ENCODE peak calls at places on chromosomes 2 and 18, in seven cellular contexts. J is aorta; G is astrocyte; W is testis; X is tibial artery; K is naive thymus-derived CD4-positive, alpha-beta T cell; V is tibial nerve. D is an unnamed sample.

GRCh38 chr2:38439807-38440300 is 62.8 kb upstream of the ATL2 start:
- DNase-seq in G (no peak), K (no peak), X (no peak), W (no peak), J (no peak), V (no peak), D (no peak)

GRCh38 chr2:217193431-217194075 is 333.7 kb upstream of the TNP1 start:
- DNase-seq in W (no peak), X (no peak), J (no peak), V (no peak), G (no peak), K (no peak), D (no peak)

GRCh38 chr2:121613774-121614173 is 35.5 kb downstream of the CLASP1 start:
- DNase-seq in K (no peak), J (no peak), G (no peak), V (no peak), X (no peak), W (no peak), D (no peak)

GRCh38 chr2:233832869-233833812 is 21.2 kb downstream of the HJURP start:
- DNase-seq in G (peak; percentile 59), W (peak; percentile 25), X (peak; percentile 56), V (no peak), J (peak; percentile 41), K (no peak), D (peak; percentile 91)

GRCh38 chr2:159086332-159086731 is 117.9 kb downstream of the TANC1 start:
- DNase-seq in J (no peak), G (no peak), V (no peak), K (no peak), W (no peak), X (no peak), D (no peak)

GRCh38 chr2:95276244-95276887 is 2.1 kb downstream of the PROM2 start:
- DNase-seq in G (no peak), X (peak; percentile 62), W (no peak), K (no peak), V (no peak), J (no peak), D (no peak)

GRCh38 chr18:46402396-46402795 is 254.6 kb downstream of the LOXHD1 start:
- DNase-seq in J (no peak), X (no peak), G (peak; percentile 55), K (no peak), W (no peak), V (no peak), D (no peak)

GRCh38 chr2:103437161-103437560 is 675.3 kb downstream of the TMEM182 start:
- DNase-seq in K (no peak), W (no peak), V (no peak), J (no peak), G (no peak), X (no peak), D (no peak)

GRCh38 chr2:238868616-238869292 is 20.9 kb downstream of the TWIST2 start:
- DNase-seq in W (peak; percentile 79), V (peak; percentile 85), K (no peak), G (peak; percentile 50), X (peak; percentile 82), J (no peak), D (peak; percentile 51)

GRCh38 chr2:116949249-116949648 is 865.2 kb upstream of the DDX18 start:
- DNase-seq in K (no peak), G (no peak), X (no peak), J (no peak), V (no peak), W (no peak), D (no peak)

GRCh38 chr18:49473721-49474120 is 13.3 kb upstream of the DYM start:
- DNase-seq in W (peak; percentile 37), G (no peak), K (no peak), X (no peak), V (no peak), J (no peak), D (no peak)
- H3K4me1 ChIP-seq in W (peaks cover 5% of the 10 kb centered on the region), G (peaks cover 11% of the 10 kb centered on the region), K (no peaks in the 10 kb centered on the region), X (no peaks in the 10 kb centered on the region), V (no peaks in the 10 kb centered on the region), J (no peaks in the 10 kb centered on the region), D (no peaks in the 10 kb centered on the region)

GRCh38 chr2:231865222-231865621 is 61.0 kb downstream of the NPPC start:
- DNase-seq in J (no peak), G (no peak), K (no peak), X (no peak), V (no peak), W (no peak), D (no peak)

GRCh38 chr2:231866450-231866849 is 59.7 kb downstream of the NPPC start:
- DNase-seq in W (no peak), J (no peak), X (no peak), G (no peak), V (no peak), K (no peak), D (no peak)

GRCh38 chr2:231869704-231870103 is 56.5 kb downstream of the NPPC start:
- DNase-seq in G (no peak), J (no peak), X (no peak), K (no peak), W (no peak), V (no peak), D (no peak)
- H3K4me3 ChIP-seq in G (no peak overlapping the region), J (no peak overlapping the region), X (no peak overlapping the region), K (no peak overlapping the region), W (no peak overlapping the region), V (no peak overlapping the region), D (no peak overlapping the region)

GRCh38 chr18:58286793-58287625 is 243.0 kb downstream of the NEDD4L start:
- DNase-seq in V (no peak), K (no peak), X (no peak), J (no peak), G (no peak), W (no peak), D (no peak)

GRCh38 chr18:58285731-58286130 is 241.7 kb downstream of the NEDD4L start:
- DNase-seq in K (no peak), W (no peak), G (no peak), X (no peak), J (no peak), V (no peak), D (no peak)

GRCh38 chr18:58288922-58289797 is 245.1 kb downstream of the NEDD4L start:
- DNase-seq in W (no peak), G (peak; percentile 74), X (no peak), J (no peak), K (no peak), V (no peak), D (peak; percentile 66)

GRCh38 chr18:58290059-58290747 is 246.2 kb downstream of the NEDD4L start:
- DNase-seq in K (no peak), G (peak; percentile 73), X (no peak), V (no peak), J (no peak), W (no peak), D (no peak)

DNA sequence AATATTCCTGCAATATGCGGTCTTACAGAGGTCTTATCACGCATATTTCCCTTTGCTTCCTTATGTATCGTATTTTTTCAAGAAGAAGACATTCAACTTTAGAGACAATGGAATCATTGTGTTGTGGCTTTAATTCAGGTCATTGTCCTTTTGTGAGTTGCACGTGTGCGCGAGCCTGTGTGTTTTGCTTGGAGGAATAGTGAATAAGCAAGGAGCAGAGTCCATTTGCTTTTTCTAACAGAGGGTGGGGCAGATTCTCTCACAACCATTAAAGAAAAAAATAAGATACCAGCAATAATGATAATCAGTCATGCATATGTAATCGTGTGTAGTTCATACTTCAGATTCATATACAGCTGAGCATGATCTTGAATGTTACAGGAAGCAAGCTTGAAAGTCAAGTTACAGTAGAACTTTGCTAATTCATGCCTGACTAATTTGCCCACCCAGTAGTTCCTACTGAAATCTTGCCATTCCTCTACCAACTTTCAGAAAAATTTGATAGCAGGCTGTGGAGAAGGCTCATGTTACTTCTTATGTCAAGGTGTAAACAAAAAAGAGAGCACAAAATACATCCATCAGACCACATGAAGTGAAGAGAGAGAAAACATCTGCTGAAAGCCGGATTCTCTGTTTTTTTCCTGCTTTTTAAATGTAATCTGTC is 243.7 kb downstream of the NEDD4L start:
- DNase-seq in K (no peak), V (no peak), G (no peak), X (no peak), J (no peak), W (peak; percentile 70), D (no peak)
- H3K4me1 ChIP-seq in K (no peaks in the 10 kb centered on the region), V (peaks cover 5% of the 10 kb centered on the region), G (peaks cover 37% of the 10 kb centered on the region), X (peaks cover 12% of the 10 kb centered on the region), J (no peaks in the 10 kb centered on the region), W (peaks cover 12% of the 10 kb centered on the region), D (no peaks in the 10 kb centered on the region)

DNA sequence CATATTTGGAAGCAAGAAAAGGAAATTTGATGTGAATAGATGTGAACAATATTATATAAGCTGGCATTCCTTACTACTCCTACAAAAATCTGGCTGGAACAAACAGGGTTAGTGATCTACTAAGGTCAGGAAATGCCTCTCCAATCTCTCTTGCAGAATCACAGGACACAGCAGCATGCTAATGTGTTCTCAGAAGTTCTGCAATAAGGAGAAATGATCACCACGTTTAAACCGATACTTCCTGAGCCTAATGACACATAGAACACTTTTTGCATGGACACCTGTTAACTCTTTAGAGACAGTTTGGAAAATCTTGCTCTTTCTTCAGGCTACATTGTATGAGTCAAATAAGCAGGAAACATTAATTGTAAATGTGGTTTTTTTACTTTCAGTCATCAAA is 89.6 kb upstream of the MAP3K20 start:
- DNase-seq in K (no peak), J (no peak), G (no peak), V (no peak), X (no peak), W (no peak), D (no peak)
- H3K4me3 ChIP-seq in K (no peak overlapping the region), J (no peak overlapping the region), G (no peak overlapping the region), V (no peak overlapping the region), X (no peak overlapping the region), W (no peak overlapping the region), D (no peak overlapping the region)

GRCh38 chr18:38243291-38243690 is 677.7 kb upstream of the CELF4 start:
- DNase-seq in K (no peak), G (no peak), V (no peak), J (no peak), X (no peak), W (no peak), D (no peak)
- H3K4me1 ChIP-seq in K (no peaks in the 10 kb centered on the region), G (peaks cover 4% of the 10 kb centered on the region), V (no peaks in the 10 kb centered on the region), J (no peaks in the 10 kb centered on the region), X (no peaks in the 10 kb centered on the region), W (no peaks in the 10 kb centered on the region), D (no peaks in the 10 kb centered on the region)

DNA sequence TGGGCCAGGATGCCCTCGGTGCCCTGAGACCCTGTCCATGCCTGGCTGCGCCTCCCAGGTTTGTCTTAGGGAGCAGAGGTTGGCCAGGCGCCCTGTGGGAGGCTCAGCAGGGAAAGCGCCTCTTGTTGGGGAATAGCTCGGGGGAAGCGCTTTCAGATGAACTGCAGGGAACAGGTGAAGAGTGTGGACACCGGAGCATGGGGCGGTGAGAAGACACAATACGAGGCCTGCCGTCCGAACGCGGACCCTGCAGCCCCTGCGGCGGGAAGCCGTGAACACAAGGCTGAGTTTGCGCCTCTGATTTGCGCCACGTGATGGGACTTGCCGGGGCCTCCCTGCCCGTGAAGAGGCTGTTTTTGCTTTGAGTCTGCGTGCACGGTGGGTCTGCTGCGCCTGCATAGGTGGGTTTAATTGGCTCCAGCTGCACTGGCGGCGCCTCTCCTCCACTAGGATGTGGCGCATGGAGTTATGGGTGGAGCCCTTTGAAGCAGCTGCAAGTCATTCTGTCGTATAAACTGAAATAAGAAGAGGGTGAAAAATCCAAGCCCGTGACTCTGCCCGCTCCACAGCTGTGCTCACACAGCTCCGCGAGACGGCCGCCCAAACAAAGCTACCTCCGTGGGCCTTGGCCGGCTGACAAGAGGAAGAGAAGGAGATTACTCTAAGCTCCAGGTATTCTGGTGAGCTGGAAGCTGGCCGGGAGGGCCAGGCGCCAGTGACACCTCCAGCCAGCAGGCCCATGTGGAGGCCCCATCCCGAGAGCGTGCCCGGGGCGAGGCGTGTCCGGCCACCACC is 103.5 kb upstream of the CTDP1 start:
- DNase-seq in V (no peak), J (peak; percentile 42), X (peak; percentile 56), K (no peak), W (peak; percentile 51), G (peak; percentile 77), D (peak; percentile 44)
- H3K4me3 ChIP-seq in V (no peak overlapping the region), J (no peak overlapping the region), X (no peak overlapping the region), K (no peak overlapping the region), W (no peak overlapping the region), G (no peak overlapping the region), D (no peak overlapping the region)